ENCODE peak calls at places on chromosomes 1 and 21, in seven cellular contexts. N is OCI-LY7, G is neural progenitor cell, W is GM23248, I is GM23338, H is HCT116, M is SK-N-SH. L is an unnamed sample. For H3K79me2, the result is how much of the 10 kb centered on the place peaks cover.

GRCh38 chr1:150464422-150464826 is 22.8 kb upstream of the TARS2 start:
- DNase-seq in N (peak), G (peak), W (peak), H (peak), M (peak), I (peak), L (peak)

GRCh38 chr1:30005972-30006619 is 717.3 kb downstream of the MATN1 start:
- DNase-seq in G (peak), W (no peak), H (peak), I (peak), M (no peak), N (no peak), L (no peak)

GRCh38 chr1:100090471-100090870 is 42.3 kb downstream of the SASS6 start:
- DNase-seq in I (no peak), W (no peak), G (no peak), N (no peak), M (no peak), H (no peak), L (no peak)

GRCh38 chr1:59669752-59670312 is 144.9 kb upstream of the HOOK1 start:
- DNase-seq in I (peak), H (no peak), M (no peak), N (no peak), W (peak), G (peak), L (peak)

GRCh38 chr1:212077028-212077427 is 41.5 kb downstream of the DTL start:
- DNase-seq in I (no peak), M (no peak), G (no peak), W (peak), N (no peak), H (no peak), L (no peak)

GRCh38 chr1:98030483-98030882 is 109.6 kb upstream of the DPYD start:
- DNase-seq in G (no peak), M (no peak), H (no peak), W (peak), N (no peak), I (no peak), L (no peak)

GRCh38 chr1:34407140-34407539 is 230.4 kb downstream of the C1orf94 start:
- DNase-seq in G (no peak), W (peak), N (no peak), H (no peak), M (no peak), I (no peak), L (peak)

GRCh38 chr21:23789864-23790263 is 1817.4 kb downstream of the MRPL39 start:
- DNase-seq in I (no peak), M (no peak), N (no peak), G (no peak), H (no peak), W (no peak), L (no peak)

GRCh38 chr1:207335695-207336363 is 14.4 kb downstream of the CD55 start:
- DNase-seq in W (peak), H (no peak), M (no peak), N (peak), G (no peak), I (peak), L (no peak)

GRCh38 chr1:235404190-235404589 is 37.0 kb downstream of the TBCE start:
- DNase-seq in M (no peak), G (no peak), N (no peak), W (peak), I (no peak), H (no peak), L (no peak)

GRCh38 chr1:15400627-15401026 is 9.1 kb upstream of the EFHD2 start:
- DNase-seq in H (no peak), M (no peak), W (no peak), G (no peak), N (no peak), I (no peak), L (no peak)

GRCh38 chr1:39666772-39667171 is 5.1 kb downstream of the NT5C1A start:
- DNase-seq in I (no peak), G (no peak), W (no peak), H (no peak), N (no peak), M (no peak), L (no peak)

GRCh38 chr1:47991698-47992097 is 5.5 kb downstream of the TRABD2B start:
- DNase-seq in H (no peak), G (no peak), W (no peak), M (peak), N (no peak), I (no peak), L (no peak)

GRCh38 chr1:57474097-57474750 is 50.4 kb upstream of the DAB1 start:
- DNase-seq in I (no peak), H (no peak), N (no peak), M (no peak), G (no peak), W (peak), L (no peak)

GRCh38 chr1:58754683-58755467 is 29.0 kb downstream of the JUN start:
- DNase-seq in W (no peak), M (no peak), N (no peak), H (no peak), G (no peak), I (no peak), L (no peak)

GRCh38 chr1:242211254-242212022 is 212.5 kb upstream of the MAP1LC3C start:
- DNase-seq in I (peak), H (no peak), W (no peak), G (peak), M (no peak), N (no peak), L (peak)

GRCh38 chr1:166925791-166926483 is 49.4 kb downstream of the ILDR2 start:
- DNase-seq in M (no peak), N (no peak), I (peak), H (no peak), W (peak), G (peak), L (no peak)

GRCh38 chr1:170619167-170620030 is 44.5 kb upstream of the PRRX1 start:
- DNase-seq in M (no peak), I (no peak), G (no peak), H (no peak), W (peak), N (no peak), L (no peak)

GRCh38 chr1:113835686-113836290 is 23.5 kb upstream of the RSBN1 start:
- DNase-seq in M (peak), H (peak), G (peak), I (peak), W (peak), N (peak), L (peak)

GRCh38 chr21:45916011-45916840 is 65.3 kb upstream of the COL6A1 start:
- DNase-seq in M (no peak), I (no peak), H (no peak), W (no peak), G (no peak), N (no peak), L (no peak)

GRCh38 chr1:101376121-101377095 is 139.6 kb downstream of the S1PR1 start:
- DNase-seq in G (no peak), W (no peak), N (no peak), H (no peak), M (no peak), I (no peak), L (no peak)

GRCh38 chr1:221435510-221435909 is 306.4 kb downstream of the DUSP10 start:
- DNase-seq in N (peak), M (peak), W (peak), G (peak), H (peak), I (peak), L (peak)

GRCh38 chr1:174678657-174679056 is 230.9 kb downstream of the GPR52 start:
- DNase-seq in I (peak), N (no peak), H (no peak), M (no peak), W (no peak), G (peak), L (no peak)

GRCh38 chr1:174676856-174677255 is 229.1 kb downstream of the GPR52 start:
- DNase-seq in I (no peak), G (no peak), H (no peak), M (no peak), N (no peak), W (no peak), L (no peak)

GRCh38 chr1:174686213-174686612 is 238.4 kb downstream of the GPR52 start:
- DNase-seq in I (no peak), M (no peak), N (no peak), W (no peak), H (no peak), G (no peak), L (no peak)

GRCh38 chr1:174680101-174680500 is 232.3 kb downstream of the GPR52 start:
- DNase-seq in W (no peak), M (no peak), N (no peak), G (no peak), I (no peak), H (no peak), L (no peak)

GRCh38 chr1:174682419-174683008 is 234.8 kb downstream of the GPR52 start:
- DNase-seq in H (no peak), I (no peak), M (no peak), N (no peak), G (no peak), W (peak), L (peak)
- TF ChIP-seq EZH2phosphoT487 in H (no peak), I (no peak), M (no peak), N (no peak), G (no peak), W (no peak), L (no peak)

GRCh38 chr1:109803901-109804331 is 40.2 kb upstream of the EPS8L3 start:
- DNase-seq in G (no peak), H (no peak), W (peak), M (no peak), N (no peak), I (no peak), L (no peak)

GRCh38 chr1:109801791-109802135 is 38.0 kb upstream of the EPS8L3 start:
- DNase-seq in N (no peak), W (no peak), M (no peak), H (no peak), G (no peak), I (no peak), L (no peak)

GRCh38 chr1:109804660-109805059 is 40.9 kb upstream of the EPS8L3 start:
- DNase-seq in I (no peak), W (no peak), H (no peak), M (no peak), N (no peak), G (no peak), L (no peak)

GRCh38 chr1:109802136-109802900 is 38.6 kb upstream of the EPS8L3 start:
- DNase-seq in I (no peak), W (no peak), G (no peak), N (no peak), M (no peak), H (no peak), L (no peak)

GRCh38 chr1:109802901-109803561 is 39.3 kb upstream of the EPS8L3 start:
- DNase-seq in H (no peak), W (peak), N (no peak), G (no peak), I (no peak), M (peak), L (no peak)
- H3K27ac ChIP-seq in H (no peak), W (no peak), N (no peak), G (no peak), I (no peak), M (no peak), L (no peak)

DNA sequence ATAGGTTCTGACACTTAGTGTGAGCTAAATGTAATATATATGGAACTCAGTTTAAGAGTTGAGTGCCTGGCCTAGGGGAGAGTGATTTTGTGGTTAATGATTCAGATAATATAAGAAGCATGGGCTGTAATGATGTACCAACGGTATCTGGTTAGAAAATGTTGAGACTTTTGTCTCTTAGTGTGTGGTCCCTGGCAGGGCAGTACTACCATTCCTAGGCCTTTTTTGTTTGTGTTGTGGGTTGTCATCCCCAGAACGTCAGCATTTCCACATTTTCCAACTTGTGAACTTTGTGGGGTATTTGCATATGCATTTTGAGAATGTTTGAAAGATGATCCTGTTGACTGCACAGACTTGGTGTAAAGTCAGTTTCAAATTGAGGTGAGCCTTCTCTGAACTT is 11.4 kb downstream of the NEK7 start:
- DNase-seq in N (no peak), I (no peak), W (peak), M (no peak), G (no peak), H (no peak), L (no peak)
- H3K79me2 ChIP-seq in N (half or more), I (half or more), W (half or more), M (half or more), G (half or more), H (half or more), L (half or more)

GRCh38 chr1:220368352-220369265 is 96.4 kb upstream of the RAB3GAP2 start:
- DNase-seq in W (no peak), N (no peak), I (peak), M (no peak), H (no peak), G (no peak), L (peak)
- TF ChIP-seq EZH2phosphoT487 in W (no peak), N (no peak), I (no peak), M (no peak), H (no peak), G (no peak), L (no peak)

GRCh38 chr1:94803106-94803505 is 17.1 kb upstream of the SLC44A3 start:
- DNase-seq in G (no peak), W (no peak), N (no peak), I (no peak), M (no peak), H (no peak), L (no peak)
- H3K27ac ChIP-seq in G (no peak), W (no peak), N (no peak), I (no peak), M (peak), H (no peak), L (peak)

GRCh38 chr1:111727056-111727455 is 12.1 kb downstream of the INKA2 start:
- DNase-seq in N (no peak), H (no peak), G (no peak), M (no peak), W (no peak), I (no peak), L (no peak)
- H3K79me2 ChIP-seq in N (under half), H (under half), G (under half), M (under half), W (under half), I (under half), L (under half)

GRCh38 chr1:200234938-200235337 is 174.9 kb downstream of the ZNF281 start:
- DNase-seq in W (no peak), I (no peak), N (no peak), G (no peak), H (no peak), M (no peak), L (no peak)

GRCh38 chr1:200228081-200228480 is 181.8 kb downstream of the ZNF281 start:
- DNase-seq in N (no peak), M (no peak), G (peak), H (no peak), W (no peak), I (no peak), L (no peak)

GRCh38 chr1:200226969-200227303 is 182.9 kb downstream of the ZNF281 start:
- DNase-seq in I (no peak), N (no peak), M (no peak), W (no peak), G (no peak), H (no peak), L (no peak)

GRCh38 chr1:200233393-200233792 is 176.4 kb downstream of the ZNF281 start:
- DNase-seq in G (no peak), N (no peak), H (no peak), I (no peak), W (peak), M (no peak), L (no peak)

GRCh38 chr1:200231787-200232222 is 178.0 kb downstream of the ZNF281 start:
- DNase-seq in M (no peak), G (no peak), H (no peak), N (no peak), W (peak), I (no peak), L (no peak)
- TF ChIP-seq EZH2phosphoT487 in M (no peak), G (no peak), H (no peak), N (no peak), W (no peak), I (no peak), L (no peak)

DNA sequence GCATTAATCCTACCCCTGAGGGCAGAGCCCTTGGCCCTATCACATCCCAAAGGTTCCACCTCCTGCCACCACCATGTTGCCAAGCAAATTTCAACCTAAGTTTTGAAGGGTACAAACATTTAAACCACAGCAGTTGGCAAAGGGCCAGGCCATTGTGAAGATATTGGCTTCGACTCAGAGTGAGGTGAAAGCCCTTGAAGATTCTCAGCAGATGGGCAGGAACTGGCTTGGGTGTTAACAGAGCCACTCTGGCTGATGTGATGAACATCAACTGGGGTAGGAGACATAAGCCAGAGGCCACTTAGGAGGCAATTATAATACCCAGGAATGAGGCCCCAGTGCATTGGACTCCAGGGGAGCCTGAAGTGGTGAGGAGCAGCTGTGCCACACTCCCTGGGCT is 207.7 kb upstream of the KAZN start:
- DNase-seq in I (no peak), H (no peak), W (no peak), N (no peak), G (no peak), M (no peak), L (no peak)
- H3K27ac ChIP-seq in I (no peak), H (no peak), W (no peak), N (no peak), G (no peak), M (no peak), L (no peak)

GRCh38 chr1:246639732-246640131 is 73.5 kb downstream of the CNST start:
- DNase-seq in M (no peak), H (no peak), N (no peak), G (no peak), I (no peak), W (no peak), L (no peak)

GRCh38 chr1:246638941-246639655 is 72.8 kb downstream of the CNST start:
- DNase-seq in H (no peak), G (no peak), M (no peak), W (no peak), N (no peak), I (no peak), L (no peak)

GRCh38 chr1:246641394-246641793 is 75.1 kb downstream of the CNST start:
- DNase-seq in H (no peak), N (no peak), W (no peak), G (no peak), M (no peak), I (no peak), L (no peak)

GRCh38 chr1:246642719-246643118 is 76.5 kb downstream of the CNST start:
- DNase-seq in M (no peak), H (no peak), W (peak), G (no peak), N (no peak), I (no peak), L (no peak)

GRCh38 chr1:246640747-246641146 is 74.5 kb downstream of the CNST start:
- DNase-seq in H (no peak), N (no peak), M (no peak), I (no peak), W (no peak), G (no peak), L (no peak)
- H3K79me2 ChIP-seq in H (under half), N (under half), M (under half), I (under half), W (half or more), G (under half), L (under half)

GRCh38 chr1:216846339-216846738 is 123.1 kb upstream of the ESRRG start:
- DNase-seq in G (no peak), N (no peak), H (no peak), I (no peak), W (no peak), M (peak), L (no peak)

GRCh38 chr1:216849141-216849540 is 125.9 kb upstream of the ESRRG start:
- DNase-seq in H (no peak), M (no peak), N (no peak), W (no peak), I (no peak), G (no peak), L (no peak)

GRCh38 chr1:216851073-216851472 is 127.8 kb upstream of the ESRRG start:
- DNase-seq in M (no peak), N (no peak), I (no peak), G (no peak), H (no peak), W (no peak), L (no peak)

GRCh38 chr1:216843426-216843825 is 120.2 kb upstream of the ESRRG start:
- DNase-seq in N (no peak), H (no peak), M (no peak), I (no peak), G (no peak), W (no peak), L (no peak)

GRCh38 chr1:216847385-216848036 is 124.3 kb upstream of the ESRRG start:
- DNase-seq in I (no peak), M (peak), N (no peak), H (no peak), W (peak), G (no peak), L (no peak)
- TF ChIP-seq EZH2phosphoT487 in I (no peak), M (no peak), N (no peak), H (no peak), W (no peak), G (no peak), L (no peak)